ENCODE peak calls at places on chromosomes 2 and 18, in eight cellular contexts. X is ELR; W is NCI-H1105 treated with DMSO at 0.1 percent for 48 hours; R is hippocampal formation; V is left cardiac atrium; T is effector memory CD8-positive, alpha-beta T cell; D is mesenteric fat pad; Y is GM20000. M is an unnamed sample.

GRCh38 chr2:120899799-120900198 is 164.1 kb downstream of the GLI2 start:
- DNase-seq in D (no peak), W (no peak), X (no peak), R (no peak), Y (no peak), T (no peak), V (no peak), M (no peak)

GRCh38 chr2:174337337-174338154 is 2.8 kb downstream of the SP9 start:
- DNase-seq in Y (peak; percentile 70), D (no peak), W (peak; percentile 51), T (no peak), R (no peak), X (peak; percentile 56), V (no peak), M (no peak)

GRCh38 chr2:111618953-111619902 is 264.8 kb downstream of the ANAPC1 start:
- DNase-seq in Y (no peak), T (no peak), D (no peak), V (no peak), W (no peak), X (no peak), R (no peak), M (no peak)

GRCh38 chr2:21067125-21067524 is 23.3 kb upstream of the APOB start:
- DNase-seq in V (no peak), R (no peak), W (no peak), X (no peak), T (no peak), Y (no peak), D (no peak), M (no peak)

GRCh38 chr2:1967242-1968210 is 223.2 kb upstream of the PXDN start:
- DNase-seq in D (no peak), W (peak; percentile 8), X (no peak), T (no peak), Y (no peak), V (no peak), R (no peak), M (no peak)

GRCh38 chr2:198597648-198598047 is 793.3 kb downstream of the PLCL1 start:
- DNase-seq in D (no peak), T (no peak), V (no peak), X (no peak), Y (no peak), W (no peak), R (no peak), M (no peak)

GRCh38 chr2:109295070-109295780 is 166.2 kb downstream of the SH3RF3 start:
- DNase-seq in X (no peak), W (no peak), V (no peak), R (no peak), D (no peak), T (no peak), Y (no peak), M (no peak)

GRCh38 chr2:237692601-237693079 is 65.3 kb downstream of the LRRFIP1 start:
- DNase-seq in V (peak; percentile 58), X (peak; percentile 60), T (no peak), Y (no peak), R (no peak), W (peak; percentile 25), D (peak; percentile 90), M (no peak)

GRCh38 chr18:40243592-40243991 is 1711.4 kb upstream of the PIK3C3 start:
- DNase-seq in T (no peak), W (no peak), Y (no peak), V (no peak), X (no peak), R (no peak), D (no peak), M (no peak)

GRCh38 chr2:60394467-60394866 is 159.0 kb downstream of the BCL11A start:
- DNase-seq in X (no peak), T (no peak), W (no peak), Y (no peak), D (no peak), R (no peak), V (no peak), M (no peak)

GRCh38 chr18:43139288-43139946 is 23.9 kb upstream of the RIT2 start:
- DNase-seq in Y (no peak), W (no peak), D (no peak), X (no peak), T (no peak), R (no peak), V (no peak), M (no peak)

GRCh38 chr2:108932736-108933135 is 56.3 kb downstream of the EDAR start:
- DNase-seq in T (no peak), W (no peak), X (no peak), R (no peak), Y (no peak), D (no peak), V (no peak), M (peak; percentile 70)

M was measured in posterior cingulate gyrus.